ENCODE peak calls at places on chromosomes 13 and 19, in four cellular contexts. G, U, O and B are unnamed samples.

GRCh38 chr13:60158321-60158801 is 5.4 kb downstream of the DIAPH3 start:
- DNase-seq in G (no peak), U (no peak), O (no peak), B (no peak)

GRCh38 chr13:47764817-47765216 is 236.3 kb downstream of the SUCLA2 start:
- DNase-seq in G (no peak), U (no peak), O (no peak), B (no peak)

GRCh38 chr13:89846890-89847585 is 1500.4 kb upstream of the MIR17HG start:
- DNase-seq in G (no peak), U (no peak), O (no peak), B (no peak)

GRCh38 chr13:73984949-73985691 is 149.1 kb downstream of the KLF12 start:
- DNase-seq in G (no peak), U (no peak), O (no peak), B (no peak)

GRCh38 chr13:58994778-58995177 is 1169.0 kb downstream of the DIAPH3 start:
- DNase-seq in G (no peak), U (no peak), O (no peak), B (no peak)

GRCh38 chr13:110017379-110017778 is 231.0 kb upstream of the IRS2 start:
- DNase-seq in G (no peak), U (no peak), O (no peak), B (peak)

GRCh38 chr13:24629320-24629719 is 50.9 kb upstream of the ATP12A start:
- DNase-seq in G (no peak), U (no peak), O (no peak), B (no peak)

GRCh38 chr13:28470286-28470685 is 24.6 kb downstream of the FLT1 start:
- DNase-seq in G (no peak), U (no peak), O (no peak), B (no peak)

GRCh38 chr13:97512732-97513131 is 78.8 kb downstream of the RAP2A start:
- DNase-seq in G (no peak), U (peak), O (no peak), B (no peak)

GRCh38 chr13:41053384-41053826 is 7.9 kb upstream of the WBP4 start:
- DNase-seq in G (peak), U (no peak), O (no peak), B (no peak)

GRCh38 chr13:78875792-78876580 is 217.0 kb upstream of the OBI1 start:
- DNase-seq in G (no peak), U (no peak), O (no peak), B (peak)

GRCh38 chr13:98549006-98549727 is 27.7 kb downstream of the STK24 start:
- DNase-seq in G (no peak), U (peak), O (no peak), B (no peak)

GRCh38 chr13:98252931-98253470 is 75.9 kb upstream of the RNF113B start:
- DNase-seq in G (no peak), U (peak), O (no peak), B (no peak)

GRCh38 chr13:98591721-98592352 is 14.9 kb upstream of the STK24 start:
- DNase-seq in G (no peak), U (no peak), O (no peak), B (no peak)

GRCh38 chr19:14072535-14073231 is at the start of gene MISP3:
- DNase-seq in G (no peak), U (no peak), O (peak), B (no peak)

GRCh38 chr19:14073925-14074838 is 1.6 kb downstream of the MISP3 start:
- DNase-seq in G (no peak), U (no peak), O (peak), B (no peak)

GRCh38 chr19:14078406-14078805 is 5.8 kb downstream of the MISP3 start:
- DNase-seq in G (no peak), U (no peak), O (no peak), B (no peak)

GRCh38 chr19:14070268-14071050 is 2.1 kb upstream of the MISP3 start:
- DNase-seq in G (no peak), U (no peak), O (no peak), B (no peak)

GRCh38 chr19:14073232-14073924 is 792 bp downstream of the MISP3 start:
- DNase-seq in G (no peak), U (no peak), O (peak), B (peak)
- TF ChIP-seq TCF7 in G (no peak), U (no peak), O (no peak), B (no peak)

GRCh38 chr19:54001496-54001895 is 10.1 kb downstream of the CACNG6 start:
- DNase-seq in G (no peak), U (no peak), O (no peak), B (no peak)
- TF ChIP-seq USF2 in G (no peak), U (no peak), O (no peak), B (no peak)

GRCh38 chr19:32852216-32852615 is 17.4 kb downstream of the SLC7A9 start:
- DNase-seq in G (no peak), U (no peak), O (no peak), B (no peak)
- TF ChIP-seq TCF7 in G (no peak), U (no peak), O (no peak), B (no peak)

DNA sequence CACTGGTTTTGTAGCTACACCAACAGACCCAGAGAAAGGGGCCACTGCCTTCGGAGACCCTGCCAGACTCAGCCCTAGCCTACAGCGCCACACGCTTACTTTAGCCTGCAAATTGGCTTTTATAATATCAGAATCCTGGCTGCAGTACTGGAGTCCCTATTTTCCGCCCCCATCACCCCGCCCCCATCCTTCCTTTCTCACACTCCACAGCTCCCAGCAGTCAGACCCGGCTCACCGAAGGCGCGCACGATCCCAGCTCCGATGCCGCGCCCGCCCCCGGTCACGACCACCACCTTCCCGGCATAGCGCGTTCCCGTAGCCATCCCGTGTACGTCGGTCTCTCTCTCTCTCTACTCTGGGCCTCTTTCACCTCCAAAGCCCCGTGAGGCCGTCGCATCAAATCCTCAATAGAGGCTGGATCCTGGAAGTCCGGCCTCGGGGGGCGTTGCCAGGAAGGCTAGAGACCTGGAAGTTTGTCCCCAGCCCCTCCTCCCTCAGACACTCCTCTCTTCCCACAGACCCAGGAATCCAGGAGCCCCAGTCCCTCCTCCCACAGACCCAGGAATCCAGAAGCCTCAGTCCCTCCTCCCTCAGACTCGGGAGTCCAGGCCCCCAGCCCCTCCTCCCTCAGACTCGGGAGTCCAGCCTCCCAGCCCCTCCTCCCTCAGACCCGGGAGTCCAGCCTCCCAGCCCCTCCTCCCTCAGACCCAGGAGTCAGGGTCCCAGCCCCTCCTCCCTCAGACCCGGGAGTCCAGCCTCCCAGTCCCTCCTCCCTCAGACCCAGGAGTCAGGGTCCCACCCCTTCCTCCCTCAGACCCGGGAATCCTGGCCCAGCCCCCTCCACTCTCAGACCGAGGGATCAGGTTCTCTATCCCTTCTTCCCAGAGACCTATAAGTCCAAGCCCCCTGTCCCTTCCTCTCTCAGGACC is at the start of gene HSD17B14:
- DNase-seq in G (no peak), U (no peak), O (peak), B (peak)
- TF ChIP-seq USF2 in G (no peak), U (peak), O (no peak), B (no peak)

GRCh38 chr13:45162194-45162593 is 38.7 kb downstream of the KCTD4 start:
- DNase-seq in G (no peak), U (no peak), O (no peak), B (no peak)
- TF ChIP-seq TCF7 in G (no peak), U (no peak), O (no peak), B (no peak)

DNA sequence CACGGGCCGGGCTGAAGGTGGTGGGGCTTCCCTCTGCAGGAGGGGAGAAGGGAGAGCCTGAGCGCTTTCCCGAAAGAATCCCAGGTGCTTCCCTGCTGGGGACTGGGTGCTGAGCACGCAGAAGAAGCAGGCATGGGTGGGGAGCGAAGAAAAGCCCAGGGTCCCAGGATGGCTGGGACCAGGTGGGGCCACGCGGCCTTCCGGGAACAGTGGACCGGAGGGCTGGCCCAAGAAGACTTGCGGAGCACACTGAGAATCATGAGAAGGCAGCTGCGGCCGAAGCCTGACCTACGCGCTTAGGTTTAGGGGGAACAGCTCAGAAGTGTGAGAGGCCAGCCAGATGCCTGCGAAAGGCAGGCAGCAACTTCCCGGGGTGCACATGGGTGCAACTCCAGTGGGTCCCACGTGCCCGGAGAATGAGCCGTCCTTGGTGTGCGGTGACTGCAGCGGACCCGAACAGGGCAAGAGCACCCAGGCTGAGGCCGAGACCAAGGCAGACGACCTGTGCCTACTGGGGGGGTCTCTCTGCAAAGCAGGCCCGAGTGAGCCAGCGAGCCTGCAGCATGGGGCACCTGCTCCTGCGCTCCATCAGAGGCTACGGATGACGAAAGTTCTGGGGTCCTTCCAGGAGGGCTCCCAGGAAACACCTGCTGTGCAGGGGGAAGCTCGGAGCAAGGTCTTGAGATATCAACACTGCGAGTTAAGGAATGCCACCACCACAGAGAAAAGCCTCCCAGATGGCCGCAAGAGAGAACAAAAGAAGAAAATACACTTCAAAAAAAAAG is 52.4 kb downstream of the MLLT1 start:
- DNase-seq in G (no peak), U (no peak), O (no peak), B (no peak)
- TF ChIP-seq USF2 in G (no peak), U (no peak), O (no peak), B (no peak)

DNA sequence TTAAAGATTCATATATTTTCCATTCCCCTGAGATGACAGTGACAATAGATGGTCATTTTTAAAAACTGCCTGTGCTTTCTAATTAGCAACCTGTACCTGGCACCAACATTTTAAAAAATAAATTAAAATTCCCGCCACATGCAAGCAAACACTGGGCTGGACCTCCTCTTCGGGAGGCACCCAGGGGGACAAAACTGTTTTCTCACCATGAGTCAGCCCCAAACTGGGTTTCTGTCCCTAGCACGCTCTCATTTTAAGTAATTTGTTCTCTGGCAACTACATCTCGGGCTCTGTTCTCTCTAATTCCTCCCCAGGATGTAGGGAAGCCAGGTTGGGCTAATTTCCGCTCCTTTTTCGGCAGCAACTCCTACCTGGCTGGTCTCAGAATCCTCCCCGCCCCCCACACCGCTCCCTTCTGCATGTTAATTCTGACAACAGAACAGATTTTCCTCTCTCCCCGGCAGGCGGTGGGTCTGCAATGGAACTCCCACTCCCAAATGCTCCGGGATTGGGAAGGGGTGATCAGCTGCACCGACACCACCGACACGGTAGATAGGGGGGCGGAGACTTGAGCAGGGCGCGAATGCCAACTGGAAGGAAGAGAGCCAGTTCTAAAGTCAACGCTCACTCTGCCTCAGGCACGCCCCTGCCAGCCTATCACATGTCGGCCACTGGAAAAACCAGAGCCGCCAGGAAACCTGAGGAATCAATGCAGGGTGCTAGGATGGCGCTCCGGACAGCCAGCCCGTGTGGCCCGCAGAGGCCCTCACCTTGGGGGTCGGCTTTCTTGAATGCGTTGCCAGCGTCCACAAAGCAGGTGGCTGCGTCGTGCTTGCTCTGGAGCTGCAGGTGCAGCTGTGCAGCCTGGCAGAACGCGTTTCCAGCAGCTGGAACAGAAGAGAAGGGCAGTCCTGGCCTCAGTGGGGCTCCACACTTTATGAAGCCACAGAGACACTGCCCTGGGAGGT is 14.7 kb downstream of the NAPA start:
- DNase-seq in G (no peak), U (no peak), O (no peak), B (peak)
- TF ChIP-seq TCF7 in G (no peak), U (no peak), O (no peak), B (no peak)

GRCh38 chr13:42875448-42876269 is 94.3 kb downstream of the FAM216B start:
- DNase-seq in G (no peak), U (no peak), O (no peak), B (peak)

GRCh38 chr13:42876270-42876714 is 94.9 kb downstream of the FAM216B start:
- DNase-seq in G (peak), U (no peak), O (no peak), B (no peak)

GRCh38 chr13:42880241-42880640 is 98.9 kb downstream of the FAM216B start:
- DNase-seq in G (no peak), U (no peak), O (no peak), B (no peak)

GRCh38 chr13:42878721-42879120 is 97.3 kb downstream of the FAM216B start:
- DNase-seq in G (no peak), U (no peak), O (no peak), B (no peak)

GRCh38 chr13:42876810-42877550 is 95.6 kb downstream of the FAM216B start:
- DNase-seq in G (no peak), U (no peak), O (no peak), B (no peak)
- TF ChIP-seq USF2 in G (no peak), U (no peak), O (no peak), B (no peak)